ENCODE peak calls at places on chromosomes 7 and 10, in five cellular contexts. I is HepG2, L is H1, E is A549, Q is K562. C is an unnamed sample.
A peak's percentile ranks its signal among the peaks of the same experiment; 100 is the strongest.

GRCh38 chr10:73965890-73966768 is 31.8 kb upstream of the VCL start:
- DNase-seq in I (peak; percentile 63), L (peak; percentile 96), E (peak; percentile 81), Q (no peak), C (peak; percentile 94)

GRCh38 chr7:41295455-41295815 is 407.5 kb downstream of the INHBA start:
- DNase-seq in I (no peak), L (no peak), E (no peak), Q (no peak), C (no peak)

GRCh38 chr10:112373912-112374338 is at the start of gene ACSL5:
- DNase-seq in I (peak; percentile 95), L (no peak), E (no peak), Q (no peak), C (no peak)

GRCh38 chr10:33143160-33143728 is 185.2 kb upstream of the ITGB1 start:
- DNase-seq in I (peak; percentile 42), L (no peak), E (peak; percentile 48), Q (no peak), C (no peak)

GRCh38 chr10:72164617-72165016 is 51.2 kb upstream of the ANAPC16 start:
- DNase-seq in I (no peak), L (no peak), E (no peak), Q (peak; percentile 32), C (no peak)

GRCh38 chr7:75762350-75762917 is 9.6 kb downstream of the CCL26 start:
- DNase-seq in I (peak; percentile 59), L (no peak), E (peak; percentile 92), Q (peak; percentile 65), C (peak; percentile 58)

GRCh38 chr10:481636-482035 is 207.8 kb downstream of the DIP2C start:
- DNase-seq in I (no peak), L (no peak), E (no peak), Q (no peak), C (no peak)

GRCh38 chr10:86756511-86757109 is at the start of gene BMPR1A:
- DNase-seq in I (no peak), L (no peak), E (no peak), Q (peak; percentile 32), C (no peak)

GRCh38 chr7:140557809-140558518 is 78.7 kb upstream of the MKRN1 start:
- DNase-seq in I (no peak), L (no peak), E (no peak), Q (no peak), C (no peak)

GRCh38 chr10:34194259-34194658 is 620.8 kb downstream of the PARD3 start:
- DNase-seq in I (no peak), L (no peak), E (no peak), Q (no peak), C (no peak)

GRCh38 chr7:158733762-158734494 is 29.3 kb upstream of the NCAPG2 start:
- DNase-seq in I (no peak), L (no peak), E (no peak), Q (no peak), C (no peak)

GRCh38 chr7:32502656-32503189 is 7.4 kb downstream of the AVL9 start:
- DNase-seq in I (no peak), L (no peak), E (no peak), Q (no peak), C (no peak)

GRCh38 chr10:62903828-62904227 is 87.7 kb upstream of the EGR2 start:
- DNase-seq in I (no peak), L (no peak), E (no peak), Q (no peak), C (no peak)

GRCh38 chr10:118447478-118447877 is 105.4 kb upstream of the FAM204A start:
- DNase-seq in I (no peak), L (no peak), E (no peak), Q (no peak), C (no peak)

GRCh38 chr7:42511027-42511426 is 274.0 kb upstream of the GLI3 start:
- DNase-seq in I (no peak), L (no peak), E (no peak), Q (no peak), C (no peak)

GRCh38 chr10:60048146-60048545 is 141.8 kb upstream of the CCDC6 start:
- DNase-seq in I (peak; percentile 39), L (peak; percentile 47), E (no peak), Q (no peak), C (peak; percentile 18)

GRCh38 chr7:2022021-2022409 is 210.7 kb downstream of the MAD1L1 start:
- DNase-seq in I (no peak), L (no peak), E (no peak), Q (no peak), C (no peak)

DNA sequence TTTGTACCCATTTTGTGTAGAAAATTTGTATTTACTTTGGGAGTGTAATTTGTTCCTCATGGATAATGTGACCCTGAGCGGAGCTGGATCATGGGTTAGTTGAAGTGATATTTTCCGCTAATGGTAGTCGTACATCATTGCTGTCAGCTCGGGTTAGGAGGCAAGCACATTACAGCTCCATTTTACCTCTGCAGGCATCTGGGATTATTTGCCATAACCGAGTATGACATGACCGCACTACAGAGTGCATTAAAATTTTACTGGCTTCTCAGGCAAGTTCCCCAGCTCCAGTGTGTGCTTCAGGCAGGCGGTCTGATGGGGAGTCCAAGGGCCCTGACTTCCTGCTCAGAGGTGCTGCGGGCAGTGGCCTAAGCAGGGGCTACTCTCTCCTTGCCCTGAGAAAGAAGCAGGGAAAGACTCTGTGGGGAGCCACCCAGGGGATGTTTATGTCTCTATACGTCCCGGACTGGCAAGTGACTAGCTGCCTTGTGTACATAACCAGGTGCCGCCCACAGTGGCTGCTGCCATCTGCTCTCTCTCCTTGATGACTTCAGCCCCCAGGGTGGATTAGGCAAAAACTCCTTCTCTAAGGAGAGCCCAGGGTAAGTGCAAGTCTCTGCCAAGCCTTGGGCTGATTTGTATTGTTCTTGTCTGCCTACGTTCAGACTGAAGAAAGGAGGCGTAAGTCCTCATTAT is 685.3 kb upstream of the GALNT17 start:
- DNase-seq in I (no peak), L (no peak), E (no peak), Q (no peak), C (no peak)
- H3K4me2 ChIP-seq in I (no peak overlapping the region), L (no peak overlapping the region), E (no peak overlapping the region), Q (no peak overlapping the region), C (no peak overlapping the region)

GRCh38 chr10:14602807-14603538 is 171.7 kb downstream of the FAM107B start:
- DNase-seq in I (no peak), L (no peak), E (no peak), Q (no peak), C (peak; percentile 37)
- TF ChIP-seq JUN in I (no peak), L (no peak), E (no peak), Q (no peak), C (no peak)

GRCh38 chr10:80964955-80965614 is 427.4 kb downstream of the SH2D4B start:
- DNase-seq in I (no peak), L (no peak), E (no peak), Q (no peak), C (no peak)
- H3K4me2 ChIP-seq in I (no peak overlapping the region), L (no peak overlapping the region), E (no peak overlapping the region), Q (no peak overlapping the region), C (no peak overlapping the region)

DNA sequence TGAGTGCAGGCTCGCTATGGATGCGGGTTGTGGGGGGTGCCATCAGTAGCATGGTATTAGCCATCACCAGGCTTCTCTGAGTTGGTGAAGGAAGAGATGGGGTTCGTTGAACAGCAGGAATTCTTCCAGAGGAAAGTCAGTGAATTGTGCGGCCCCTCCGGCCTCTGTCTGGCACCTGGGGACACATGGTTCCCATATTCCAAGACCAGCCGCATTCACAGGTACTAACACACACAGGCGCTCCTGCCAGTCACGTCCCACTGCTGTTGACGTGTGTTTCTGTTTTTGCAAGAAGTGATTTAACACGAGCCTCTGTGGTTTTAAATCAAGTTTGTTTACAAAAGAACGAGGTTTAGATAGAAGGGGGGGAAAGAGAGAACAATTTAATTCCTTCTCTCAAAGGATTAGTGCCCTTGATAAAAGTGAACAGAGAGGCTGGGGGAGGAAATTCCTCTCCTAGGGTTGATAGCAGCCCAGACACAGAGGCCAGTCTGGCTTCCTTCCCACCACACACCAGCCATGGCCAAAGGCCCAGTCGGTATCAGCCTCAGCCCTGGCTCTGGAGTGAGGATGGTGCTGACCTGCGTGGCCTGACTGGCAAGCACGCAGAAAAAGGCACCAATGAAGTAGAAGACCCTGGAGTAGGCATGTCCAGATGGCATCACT is 252.6 kb upstream of the IGFBP3 start:
- DNase-seq in I (no peak), L (no peak), E (no peak), Q (no peak), C (no peak)
- TF ChIP-seq JUN in I (no peak), L (no peak), E (no peak), Q (no peak), C (no peak)

GRCh38 chr10:131675104-131675503 is 225.7 kb upstream of the PPP2R2D start:
- DNase-seq in I (no peak), L (no peak), E (no peak), Q (no peak), C (no peak)

GRCh38 chr10:131676448-131676847 is 224.4 kb upstream of the PPP2R2D start:
- DNase-seq in I (no peak), L (no peak), E (no peak), Q (no peak), C (no peak)

GRCh38 chr10:131673396-131673795 is 227.4 kb upstream of the PPP2R2D start:
- DNase-seq in I (no peak), L (no peak), E (no peak), Q (no peak), C (no peak)

GRCh38 chr10:131676046-131676445 is 224.8 kb upstream of the PPP2R2D start:
- DNase-seq in I (no peak), L (no peak), E (no peak), Q (no peak), C (no peak)

DNA sequence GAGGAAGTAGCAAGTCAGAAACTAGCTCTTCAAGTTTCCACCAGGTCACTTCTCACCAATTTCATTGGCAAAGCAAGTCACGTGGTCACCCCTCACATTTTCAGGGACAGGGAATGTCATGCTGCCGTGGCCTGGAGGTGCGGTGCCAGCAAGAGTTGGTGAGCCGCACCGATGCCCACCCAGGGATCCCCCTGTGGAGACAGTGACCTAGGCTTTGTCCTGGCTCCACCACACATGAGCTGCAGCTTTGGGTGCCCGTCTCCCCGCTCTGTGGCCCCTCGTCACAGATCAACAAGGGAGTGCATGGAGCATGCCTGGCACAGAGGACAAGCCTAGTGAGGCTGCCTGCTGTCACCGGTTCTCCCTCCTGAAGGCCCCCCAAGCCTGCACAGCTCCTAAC is 226.7 kb upstream of the PPP2R2D start:
- DNase-seq in I (no peak), L (no peak), E (no peak), Q (no peak), C (no peak)
- H3K4me2 ChIP-seq in I (no peak overlapping the region), L (no peak overlapping the region), E (no peak overlapping the region), Q (no peak overlapping the region), C (no peak overlapping the region)

DNA sequence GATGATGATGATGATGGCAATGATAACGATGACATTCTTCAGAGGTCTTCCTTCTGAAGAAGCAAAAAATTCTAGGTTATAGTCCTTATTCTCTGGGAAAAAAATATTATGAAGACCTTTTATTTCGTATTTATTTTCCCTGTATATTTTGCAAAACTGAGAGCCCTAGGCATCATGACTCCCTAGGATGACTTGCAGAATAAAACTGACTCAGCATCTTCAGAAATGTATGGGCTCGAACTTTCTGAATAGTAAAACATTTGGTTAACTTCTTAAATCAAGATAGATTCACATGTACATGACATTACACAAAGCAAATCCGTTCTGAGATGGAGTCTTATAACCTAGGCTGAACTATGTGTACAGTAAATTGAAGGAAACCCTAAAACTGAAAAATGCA is 29.4 kb downstream of the DKK1 start:
- DNase-seq in I (no peak), L (no peak), E (no peak), Q (no peak), C (no peak)
- TF ChIP-seq JUN in I (no peak), L (no peak), E (no peak), Q (no peak), C (no peak)

DNA sequence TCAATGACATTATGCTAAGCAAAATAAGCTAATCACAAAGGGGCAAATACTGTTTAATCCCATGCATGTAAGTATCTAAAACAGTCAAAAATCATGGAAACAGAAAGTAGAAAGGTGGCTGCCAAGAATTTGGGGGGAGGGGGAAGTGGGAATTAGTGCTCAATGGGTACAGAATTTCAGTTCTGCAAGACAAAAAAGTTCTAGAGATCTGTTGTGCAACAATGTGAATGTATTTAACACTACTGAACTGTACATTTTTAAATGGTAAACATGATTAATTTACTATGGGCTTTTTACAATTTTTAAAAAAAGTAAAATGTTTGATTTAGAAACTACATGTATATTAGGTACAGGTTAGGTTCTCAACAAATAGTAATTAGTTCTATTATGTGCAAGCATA is 11.9 kb downstream of the EZH2 start:
- DNase-seq in I (no peak), L (no peak), E (no peak), Q (no peak), C (no peak)
- H3K4me2 ChIP-seq in I (no peak overlapping the region), L (no peak overlapping the region), E (no peak overlapping the region), Q (no peak overlapping the region), C (no peak overlapping the region)

C was measured in endothelial cell of umbilical vein.